ENCODE peak calls at places on chromosomes 4 and X, in nine cellular contexts. J, U, A, H, X, Y, F, K and N are unnamed samples.

GRCh38 chrX:3712870-3713224 is 602 bp downstream of the PRKX start:
- DNase-seq in J (no peak), U (no peak), A (no peak), H (no peak), X (peak; percentile 54), Y (no peak), F (peak; percentile 54), K (no peak), N (peak; percentile 39)

GRCh38 chrX:8988456-8988855 is 45.5 kb downstream of the FAM9B start:
- DNase-seq in J (peak; percentile 65), U (no peak), A (peak; percentile 9), H (peak; percentile 65), X (no peak), Y (no peak), F (no peak), K (peak; percentile 51), N (no peak)

GRCh38 chrX:1178580-1179057 is 33.8 kb downstream of the CRLF2 start:
- DNase-seq in J (no peak), U (no peak), A (no peak), H (no peak), X (no peak), Y (no peak), F (no peak), K (peak; percentile 64), N (no peak)

GRCh38 chrX:131734621-131735020 is 190.7 kb downstream of the OR13H1 start:
- DNase-seq in J (no peak), U (no peak), A (peak; percentile 83), H (no peak), X (peak; percentile 42), Y (no peak), F (no peak), K (no peak), N (no peak)

GRCh38 chrX:150856101-150856500 is 42.4 kb downstream of the CD99L2 start:
- DNase-seq in J (no peak), U (no peak), A (peak; percentile 32), H (peak; percentile 40), X (no peak), Y (no peak), F (no peak), K (no peak), N (no peak)

GRCh38 chrX:48824066-48824465 is 2.2 kb upstream of the ERAS start:
- DNase-seq in J (no peak), U (no peak), A (no peak), H (no peak), X (no peak), Y (no peak), F (no peak), K (no peak), N (no peak)

GRCh38 chr4:83552924-83553323 is 17.0 kb downstream of the GPAT3 start:
- DNase-seq in J (peak; percentile 86), U (peak; percentile 44), A (peak; percentile 75), H (peak; percentile 46), X (no peak), Y (no peak), F (no peak), K (no peak), N (no peak)

GRCh38 chr4:6461301-6462165 is 10.9 kb downstream of the PPP2R2C start:
- DNase-seq in J (peak; percentile 19), U (no peak), A (no peak), H (no peak), X (no peak), Y (peak; percentile 4), F (no peak), K (no peak), N (no peak)

DNA sequence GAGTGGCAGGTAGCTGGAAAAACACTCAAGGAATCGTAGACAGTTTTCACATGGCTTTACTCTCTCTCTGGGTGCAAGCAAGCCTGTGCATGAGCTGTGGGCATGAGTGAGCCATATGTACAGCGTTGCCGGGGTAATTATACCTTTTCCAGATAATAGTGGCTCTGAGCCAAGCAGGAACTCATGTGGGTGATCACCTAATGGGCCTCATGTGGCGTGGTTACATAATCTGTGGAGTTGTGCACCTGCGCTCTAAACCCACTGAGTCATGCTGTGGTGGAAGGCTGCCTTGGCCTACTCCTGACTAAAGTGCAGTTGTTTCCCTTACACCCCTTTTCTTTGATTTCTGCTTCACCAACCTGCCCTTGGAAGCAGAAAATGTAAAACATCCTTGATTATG is 1564.5 kb upstream of the PCDH10 start:
- DNase-seq in J (no peak), U (no peak), A (no peak), H (no peak), X (no peak), Y (no peak), F (no peak), K (no peak), N (no peak)
- TF ChIP-seq CTCF in J (no peak), U (no peak), A (no peak), H (no peak), X (no peak), Y (no peak), F (no peak), K (no peak), N (no peak)

DNA sequence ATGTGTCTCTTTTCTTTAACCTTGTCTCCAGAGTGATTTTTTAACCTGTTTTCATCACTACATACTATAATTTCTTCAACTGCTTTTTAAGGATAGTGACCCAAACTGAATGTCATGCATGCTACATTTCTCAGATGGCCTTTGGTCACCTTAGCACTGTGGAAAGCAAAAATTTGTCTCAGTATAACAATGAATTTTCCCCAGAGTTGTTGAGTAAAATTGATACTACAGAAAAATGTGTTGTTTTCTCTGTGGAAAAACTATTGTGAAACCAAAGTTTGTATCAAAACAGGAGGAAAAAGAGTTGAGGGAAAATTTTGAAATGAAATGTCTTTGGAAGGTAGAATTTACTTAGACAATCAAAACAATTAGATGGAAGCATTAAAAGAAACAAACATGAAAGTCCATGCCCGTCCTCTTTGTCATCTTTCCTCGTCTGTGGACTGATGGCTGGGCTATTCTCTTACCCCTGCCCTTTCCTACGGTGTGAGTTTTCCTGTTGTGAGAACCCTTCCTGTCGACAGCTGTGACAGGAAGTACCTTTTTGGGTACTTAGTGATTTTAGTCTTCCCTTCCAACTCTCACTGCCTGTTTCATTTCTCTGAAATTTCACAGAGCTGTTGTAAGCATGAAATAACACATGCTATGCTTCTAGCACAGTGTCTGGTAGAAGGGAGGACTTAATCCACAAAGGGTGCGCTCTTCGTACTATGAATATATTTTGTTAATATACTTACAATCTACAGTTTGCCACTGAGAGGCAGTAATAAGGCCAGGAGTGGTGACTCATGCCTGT is 50.8 kb downstream of the LRP2BP start:
- DNase-seq in J (no peak), U (peak; percentile 51), A (no peak), H (no peak), X (peak; percentile 57), Y (no peak), F (no peak), K (no peak), N (no peak)
- TF ChIP-seq CTCF in J (no peak), U (no peak), A (no peak), H (no peak), X (peak; percentile 10), Y (no peak), F (no peak), K (no peak), N (no peak)

DNA sequence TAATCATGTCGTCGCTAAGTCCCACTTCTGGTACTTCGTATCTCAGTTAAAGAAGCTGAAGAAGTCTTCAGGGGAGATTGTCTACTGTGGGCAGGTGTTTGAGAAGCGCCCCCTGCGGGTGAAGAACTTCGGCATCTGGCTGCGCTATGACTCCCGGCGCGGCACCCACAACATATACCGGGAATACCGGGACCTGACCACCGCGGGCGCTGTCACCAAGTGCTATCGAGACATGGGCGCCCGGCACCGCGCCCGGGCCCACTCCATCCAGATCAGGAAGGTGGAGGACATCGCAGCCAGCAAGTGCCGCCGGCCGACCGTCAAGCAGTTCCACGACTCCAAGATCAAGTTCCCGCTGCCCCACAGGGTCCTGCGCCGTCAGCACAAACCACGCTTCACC is 11.3 kb downstream of the PNCK start:
- DNase-seq in J (peak; percentile 44), U (peak; percentile 39), A (no peak), H (peak; percentile 33), X (no peak), Y (peak; percentile 27), F (peak; percentile 77), K (peak; percentile 68), N (no peak)
- TF ChIP-seq CTCF in J (peak; percentile 29), U (peak; percentile 50), A (peak; percentile 41), H (peak; percentile 42), X (peak; percentile 53), Y (peak; percentile 55), F (no peak), K (peak; percentile 52), N (peak; percentile 52)

DNA sequence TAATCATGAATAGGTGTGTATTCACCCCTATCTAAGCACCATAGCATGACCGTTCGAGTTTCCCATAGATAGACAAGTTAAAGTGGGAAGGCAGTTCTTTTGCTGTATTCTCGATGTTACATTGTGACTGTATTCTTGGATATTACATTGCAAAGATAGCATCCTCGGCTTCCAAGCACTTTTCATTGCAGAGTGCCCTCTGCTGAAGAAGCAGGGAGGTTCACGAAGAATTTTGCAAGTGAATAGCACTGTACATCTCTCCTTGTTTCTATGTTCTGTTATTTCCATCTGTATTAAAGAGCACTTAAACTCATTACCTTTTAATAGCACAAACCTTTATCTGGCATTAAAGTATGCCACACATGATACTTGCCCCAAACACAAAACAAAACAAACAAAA is 426.7 kb upstream of the ARX start:
- DNase-seq in J (no peak), U (no peak), A (no peak), H (no peak), X (no peak), Y (no peak), F (no peak), K (peak; percentile 6), N (no peak)
- TF ChIP-seq CTCF in J (no peak), U (no peak), A (no peak), H (no peak), X (no peak), Y (peak; percentile 37), F (no peak), K (peak; percentile 24), N (no peak)

GRCh38 chr4:78119698-78120097 is 62.6 kb downstream of the FRAS1 start:
- DNase-seq in J (peak; percentile 45), U (no peak), A (no peak), H (peak; percentile 21), X (no peak), Y (no peak), F (no peak), K (no peak), N (no peak)

GRCh38 chr4:78121338-78121904 is 64.3 kb downstream of the FRAS1 start:
- DNase-seq in J (no peak), U (no peak), A (no peak), H (no peak), X (no peak), Y (no peak), F (no peak), K (no peak), N (no peak)

GRCh38 chr4:78120144-78120880 is 63.2 kb downstream of the FRAS1 start:
- DNase-seq in J (no peak), U (no peak), A (no peak), H (no peak), X (no peak), Y (no peak), F (no peak), K (no peak), N (no peak)
- TF ChIP-seq CTCF in J (no peak), U (no peak), A (no peak), H (no peak), X (no peak), Y (no peak), F (no peak), K (no peak), N (no peak)